ENCODE peak calls at places on chromosome 7, in four cellular contexts. I is thyroid gland, O is gastrocnemius medialis, B is breast epithelium. Z is an unnamed sample. For H3K4me1, the result is how much of the 10 kb centered on the place peaks cover.

GRCh38 chr7:21572331-21572730 is 29.5 kb downstream of the DNAH11 start:
- DNase-seq in I (no peak), O (no peak), B (no peak), Z (no peak)

GRCh38 chr7:147197006-147197405 is 1080.4 kb downstream of the CNTNAP2 start:
- DNase-seq in I (no peak), O (no peak), B (no peak), Z (no peak)

GRCh38 chr7:136869991-136870798 is 1.7 kb downstream of the CHRM2 start:
- DNase-seq in I (peak), O (no peak), B (no peak), Z (peak)

GRCh38 chr7:150737265-150738055 is at the start of gene GIMAP5:
- DNase-seq in I (peak), O (no peak), B (no peak), Z (no peak)

GRCh38 chr7:69773535-69774225 is 175.4 kb downstream of the AUTS2 start:
- DNase-seq in I (no peak), O (no peak), B (no peak), Z (no peak)

GRCh38 chr7:111098011-111098925 is 7.3 kb downstream of the LRRN3 start:
- DNase-seq in I (peak), O (no peak), B (no peak), Z (peak)

GRCh38 chr7:80140388-80140787 is 5.8 kb downstream of the GNAI1 start:
- DNase-seq in I (no peak), O (no peak), B (no peak), Z (no peak)

GRCh38 chr7:75054744-75055527 is 18.7 kb downstream of the RCC1L start:
- DNase-seq in I (peak), O (peak), B (no peak), Z (peak)

GRCh38 chr7:12297709-12298108 is 86.6 kb downstream of the TMEM106B start:
- DNase-seq in I (no peak), O (no peak), B (no peak), Z (no peak)

GRCh38 chr7:13897825-13898224 is 91.6 kb downstream of the ETV1 start:
- DNase-seq in I (no peak), O (no peak), B (no peak), Z (no peak)

GRCh38 chr7:96833701-96834453 is 124.2 kb upstream of the SEM1 start:
- DNase-seq in I (no peak), O (no peak), B (no peak), Z (no peak)

GRCh38 chr7:27103489-27104226 is 1.2 kb upstream of the HOXA2 start:
- DNase-seq in I (no peak), O (no peak), B (no peak), Z (no peak)

GRCh38 chr7:101402081-101402779 is 39.6 kb downstream of the COL26A1 start:
- DNase-seq in I (peak), O (no peak), B (no peak), Z (no peak)

GRCh38 chr7:83148776-83149175 is 13.9 kb downstream of the PCLO start:
- DNase-seq in I (no peak), O (no peak), B (no peak), Z (no peak)

GRCh38 chr7:101936612-101937231 is 119.3 kb downstream of the CUX1 start:
- DNase-seq in I (peak), O (peak), B (no peak), Z (no peak)

GRCh38 chr7:32616625-32617024 is 121.3 kb downstream of the AVL9 start:
- DNase-seq in I (peak), O (peak), B (no peak), Z (peak)

GRCh38 chr7:70271617-70272081 is 673.4 kb downstream of the AUTS2 start:
- DNase-seq in I (no peak), O (no peak), B (no peak), Z (no peak)

GRCh38 chr7:99314504-99314903 is 11.2 kb upstream of the ARPC1A start:
- DNase-seq in I (no peak), O (no peak), B (no peak), Z (no peak)

GRCh38 chr7:44375926-44376342 is 50.5 kb upstream of the CAMK2B start:
- DNase-seq in I (no peak), O (no peak), B (no peak), Z (no peak)

GRCh38 chr7:12712236-12712635 is 24.8 kb downstream of the ARL4A start:
- DNase-seq in I (no peak), O (no peak), B (no peak), Z (no peak)

GRCh38 chr7:72183835-72184234 is 228.3 kb downstream of the CALN1 start:
- DNase-seq in I (peak), O (no peak), B (no peak), Z (no peak)

GRCh38 chr7:44587843-44588711 is 6.0 kb upstream of the TMED4 start:
- DNase-seq in I (peak), O (no peak), B (no peak), Z (no peak)

GRCh38 chr7:144568234-144568633 is 164.7 kb upstream of the NOBOX start:
- DNase-seq in I (no peak), O (no peak), B (no peak), Z (no peak)

GRCh38 chr7:12418452-12418851 is 14.8 kb upstream of the VWDE start:
- DNase-seq in I (no peak), O (no peak), B (no peak), Z (no peak)

GRCh38 chr7:73615886-73616285 is 8.4 kb downstream of the MLXIPL start:
- DNase-seq in I (no peak), O (no peak), B (no peak), Z (no peak)

GRCh38 chr7:28160551-28160991 is 20.0 kb downstream of the JAZF1 start:
- DNase-seq in I (no peak), O (no peak), B (no peak), Z (no peak)
- H3K27ac ChIP-seq in I (no peak), O (no peak), B (no peak), Z (no peak)

DNA sequence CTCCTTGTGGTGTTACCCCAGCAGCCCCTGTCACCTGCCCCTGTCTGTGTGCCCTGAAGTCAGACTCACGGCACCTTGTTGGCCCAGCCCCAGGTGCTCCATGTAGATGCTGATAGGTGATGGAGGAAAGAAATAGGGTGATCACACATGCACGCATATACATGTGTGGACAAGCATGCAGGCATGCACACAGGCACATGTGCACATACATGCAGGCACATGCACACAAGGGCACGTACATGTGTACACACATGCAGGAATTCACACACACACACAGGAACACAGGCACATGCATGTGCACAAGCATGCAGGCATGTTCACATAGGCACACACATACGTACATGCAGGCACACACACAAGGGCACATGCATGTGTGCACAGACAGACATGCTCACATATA is 16.6 kb upstream of the ELFN1 start:
- DNase-seq in I (no peak), O (no peak), B (no peak), Z (no peak)
- H3K4me1 ChIP-seq in I (under half), O (under half), B (under half), Z (under half)

DNA sequence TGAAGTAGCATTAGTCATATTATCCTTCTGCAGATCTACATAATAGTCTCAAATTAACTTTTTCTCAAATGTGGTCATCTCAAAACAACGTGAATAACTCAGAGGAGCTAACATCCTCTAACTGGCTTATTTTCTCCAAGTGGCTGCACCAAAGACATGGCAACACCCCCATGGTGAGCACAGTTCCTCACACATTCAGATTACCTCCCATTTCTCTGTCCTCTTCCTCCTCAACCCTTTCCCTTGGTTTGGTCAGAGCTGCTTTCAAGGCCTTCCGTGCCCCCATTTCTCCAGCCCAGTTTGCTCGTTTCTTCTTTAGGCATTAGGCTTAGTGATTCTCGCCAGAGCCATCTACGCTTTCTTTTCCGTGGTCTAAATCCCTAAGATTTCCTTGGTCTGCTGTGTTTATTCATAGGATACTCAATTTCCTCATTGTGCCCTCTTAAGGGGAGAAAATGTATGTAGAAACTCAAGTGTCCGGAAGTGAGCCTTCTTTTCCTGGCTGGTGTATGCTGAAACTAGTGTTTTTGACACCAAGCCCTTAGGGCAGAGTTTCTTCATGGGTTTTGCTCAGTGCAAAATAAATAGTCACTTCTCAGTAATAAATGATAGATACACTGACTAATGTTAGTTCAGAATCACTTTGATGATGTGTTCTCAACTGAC is 2.6 kb downstream of the MET start:
- DNase-seq in I (no peak), O (no peak), B (no peak), Z (no peak)
- H3K27ac ChIP-seq in I (no peak), O (peak), B (peak), Z (no peak)

GRCh38 chr7:107922891-107923290 is 31.9 kb downstream of the DLD start:
- DNase-seq in I (no peak), O (no peak), B (no peak), Z (no peak)
- H3K4me1 ChIP-seq in I (under half), O (under half), B (under half), Z (under half)

GRCh38 chr7:121623130-121623872 is 227.2 kb upstream of the FAM3C start:
- DNase-seq in I (no peak), O (no peak), B (no peak), Z (no peak)
- H3K27ac ChIP-seq in I (no peak), O (no peak), B (no peak), Z (no peak)

GRCh38 chr7:106064329-106064728 is 47.8 kb downstream of the SYPL1 start:
- DNase-seq in I (no peak), O (no peak), B (no peak), Z (no peak)

GRCh38 chr7:106063692-106064091 is 48.4 kb downstream of the SYPL1 start:
- DNase-seq in I (no peak), O (no peak), B (no peak), Z (no peak)

GRCh38 chr7:106063039-106063438 is 49.1 kb downstream of the SYPL1 start:
- DNase-seq in I (no peak), O (no peak), B (no peak), Z (no peak)

GRCh38 chr7:106065560-106066500 is 46.3 kb downstream of the SYPL1 start:
- DNase-seq in I (peak), O (no peak), B (no peak), Z (no peak)

GRCh38 chr7:106064836-106065559 is 47.1 kb downstream of the SYPL1 start:
- DNase-seq in I (peak), O (peak), B (peak), Z (peak)
- H3K4me1 ChIP-seq in I (under half), O (under half), B (under half), Z (under half)

GRCh38 chr7:2509298-2509906 is 10.2 kb upstream of the LFNG start:
- DNase-seq in I (no peak), O (no peak), B (no peak), Z (no peak)

GRCh38 chr7:2510130-2510776 is 9.3 kb upstream of the LFNG start:
- DNase-seq in I (no peak), O (no peak), B (no peak), Z (no peak)

GRCh38 chr7:2507917-2508306 is 11.7 kb upstream of the LFNG start:
- DNase-seq in I (no peak), O (no peak), B (no peak), Z (no peak)

GRCh38 chr7:2507208-2507916 is 12.2 kb upstream of the LFNG start:
- DNase-seq in I (no peak), O (no peak), B (no peak), Z (no peak)

DNA sequence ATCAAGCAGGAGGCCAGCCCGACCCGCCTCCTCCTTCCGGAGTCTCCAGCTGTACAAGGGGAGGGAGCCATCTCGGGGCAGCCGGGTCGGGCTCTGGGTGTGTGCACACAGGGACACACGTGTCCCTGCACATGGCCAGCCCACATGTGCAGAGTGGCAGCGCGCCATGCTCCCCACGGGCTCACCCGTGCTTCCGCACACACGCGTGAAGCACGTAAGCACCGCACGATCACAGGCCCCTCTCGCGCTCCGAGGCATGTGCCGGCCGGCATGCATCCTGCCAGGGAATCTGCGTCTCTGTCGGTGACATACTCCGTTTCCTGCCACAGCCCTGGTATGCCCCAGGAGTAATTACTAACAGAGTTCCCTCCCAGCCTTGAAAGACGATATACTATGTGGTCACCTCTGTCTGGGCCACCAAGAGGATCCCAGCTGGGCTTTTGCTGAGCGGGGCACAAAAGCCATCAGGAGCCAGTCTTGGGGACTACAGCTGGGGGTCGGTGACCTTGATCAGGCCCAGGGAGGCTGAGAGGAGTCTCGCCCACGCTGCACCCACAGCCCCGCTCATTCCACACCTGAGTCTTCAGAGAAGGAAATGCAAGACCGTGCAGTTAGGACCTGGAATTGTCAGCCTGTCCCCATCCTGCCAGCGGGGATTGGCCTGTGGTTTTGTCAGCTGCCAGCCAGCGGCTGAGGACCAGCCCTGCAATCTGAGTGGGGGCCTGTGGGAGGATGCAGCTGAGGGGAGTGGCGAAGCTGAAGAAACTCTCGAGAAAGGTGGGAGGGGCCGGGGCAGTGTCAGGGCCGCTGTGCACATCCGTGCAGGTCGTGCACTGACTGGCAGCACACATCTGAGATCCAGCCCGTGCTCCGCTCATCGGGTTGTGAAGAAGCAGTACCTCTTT is 11.0 kb upstream of the LFNG start:
- DNase-seq in I (peak), O (peak), B (no peak), Z (peak)
- H3K27ac ChIP-seq in I (no peak), O (peak), B (peak), Z (peak)

DNA sequence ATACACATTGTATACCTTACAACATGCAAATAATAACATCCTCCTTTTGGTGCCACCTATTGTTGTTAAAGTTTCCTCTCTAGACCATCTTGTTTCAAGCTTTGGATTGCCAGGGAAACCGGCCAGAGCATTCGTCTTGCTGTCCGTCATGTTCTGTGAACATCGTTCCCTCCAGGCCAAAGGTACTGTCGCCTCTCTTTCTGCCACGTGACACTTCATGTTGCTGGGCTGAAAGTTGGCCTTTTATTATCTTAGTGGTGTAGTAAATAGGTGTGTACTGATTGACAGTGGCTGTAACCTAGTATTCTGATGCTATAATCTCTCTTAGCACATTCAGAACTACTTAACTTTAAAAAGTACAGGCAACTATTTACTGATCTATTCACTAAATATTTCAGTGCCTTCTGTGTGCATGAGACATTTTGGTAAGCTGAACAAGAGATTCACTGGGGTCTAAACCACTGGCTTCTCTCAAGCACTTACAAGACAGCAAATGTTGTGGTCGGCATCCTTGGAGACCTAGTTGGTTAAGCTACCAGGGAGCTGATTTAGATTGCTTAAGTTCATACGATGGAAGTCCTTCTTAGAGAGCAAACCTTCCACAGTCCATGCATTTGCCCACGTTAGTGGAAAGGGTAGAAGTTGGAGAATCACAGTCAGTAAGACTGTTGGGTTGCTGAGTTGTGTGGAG is 52.4 kb downstream of the SHH start:
- DNase-seq in I (no peak), O (no peak), B (no peak), Z (no peak)
- H3K4me1 ChIP-seq in I (under half), O (under half), B (under half), Z (under half)

GRCh38 chr7:55095672-55096071 is 76.9 kb downstream of the EGFR start:
- DNase-seq in I (no peak), O (no peak), B (no peak), Z (no peak)

GRCh38 chr7:55093674-55094073 is 74.9 kb downstream of the EGFR start:
- DNase-seq in I (no peak), O (no peak), B (no peak), Z (no peak)

GRCh38 chr7:55094122-55094690 is 75.4 kb downstream of the EGFR start:
- DNase-seq in I (peak), O (no peak), B (no peak), Z (no peak)

GRCh38 chr7:55099086-55099831 is 80.4 kb downstream of the EGFR start:
- DNase-seq in I (no peak), O (peak), B (no peak), Z (peak)

DNA sequence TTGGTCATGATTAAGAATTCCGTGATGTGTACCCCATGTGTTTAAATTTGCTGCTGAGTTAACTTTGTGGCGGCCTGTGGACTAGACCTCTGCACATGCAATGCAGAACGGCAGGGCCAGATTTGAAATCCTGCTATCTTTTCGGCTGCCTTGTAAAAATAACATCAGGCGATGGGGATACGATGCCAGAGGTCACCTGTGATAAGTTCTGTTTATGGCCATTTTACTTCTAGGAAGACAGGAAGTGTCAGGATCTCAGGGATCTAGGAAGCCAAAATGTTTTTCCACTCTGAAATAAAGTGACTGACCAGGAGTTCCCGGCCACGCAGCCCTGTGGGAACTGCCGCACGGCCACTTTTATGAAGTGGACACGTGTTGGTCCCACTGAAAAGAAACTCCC is 77.5 kb downstream of the EGFR start:
- DNase-seq in I (no peak), O (no peak), B (no peak), Z (no peak)
- H3K27ac ChIP-seq in I (no peak), O (peak), B (no peak), Z (no peak)

GRCh38 chr7:108455833-108456677 is at the start of gene NRCAM:
- DNase-seq in I (peak), O (no peak), B (no peak), Z (no peak)
- H3K4me1 ChIP-seq in I (under half), O (under half), B (under half), Z (under half)